ENCODE peak calls at places on chromosomes 16 and 17, in four cellular contexts. One of them, this sample, is unnamed.

GRCh38 chr17:11285946-11286345 is 44.9 kb downstream of the SHISA6 start:
- DNase-seq in adrenal gland: no peak
- DNase-seq in PC-9: no peak
- DNase-seq in dorsolateral prefrontal cortex: no peak
- DNase-seq in this sample: no peak

GRCh38 chr17:6948562-6948961 is 47.3 kb upstream of the ALOX12 start:
- DNase-seq in adrenal gland: no peak
- DNase-seq in dorsolateral prefrontal cortex: no peak
- DNase-seq in PC-9: no peak
- DNase-seq in this sample: no peak

GRCh38 chr17:42118545-42118944 is 2.6 kb downstream of the KAT2A start:
- DNase-seq in dorsolateral prefrontal cortex: no peak
- DNase-seq in PC-9: no peak
- DNase-seq in adrenal gland: no peak
- DNase-seq in this sample: peak

GRCh38 chr17:68601565-68602266 is 549 bp upstream of the FAM20A start:
- DNase-seq in adrenal gland: no peak
- DNase-seq in PC-9: no peak
- DNase-seq in dorsolateral prefrontal cortex: no peak
- DNase-seq in this sample: no peak

GRCh38 chr17:3740611-3741073 is 16.9 kb downstream of the HASPIN start:
- DNase-seq in adrenal gland: no peak
- DNase-seq in dorsolateral prefrontal cortex: no peak
- DNase-seq in PC-9: no peak
- DNase-seq in this sample: no peak

GRCh38 chr17:34930283-34930682 is 31.0 kb downstream of the CCT6B start:
- DNase-seq in dorsolateral prefrontal cortex: no peak
- DNase-seq in PC-9: no peak
- DNase-seq in adrenal gland: no peak
- DNase-seq in this sample: no peak

GRCh38 chr17:7237761-7238417 is 1.4 kb downstream of the PHF23 start:
- DNase-seq in dorsolateral prefrontal cortex: peak
- DNase-seq in adrenal gland: peak
- DNase-seq in PC-9: no peak
- DNase-seq in this sample: peak

GRCh38 chr16:82061861-82062525 is 26.9 kb downstream of the HSD17B2 start:
- DNase-seq in PC-9: no peak
- DNase-seq in dorsolateral prefrontal cortex: no peak
- DNase-seq in adrenal gland: no peak
- DNase-seq in this sample: peak

GRCh38 chr16:67086829-67087228 is 22.9 kb upstream of the PHAF1 start:
- DNase-seq in adrenal gland: no peak
- DNase-seq in dorsolateral prefrontal cortex: no peak
- DNase-seq in PC-9: no peak
- DNase-seq in this sample: no peak

GRCh38 chr16:27398894-27399853 is 2.8 kb upstream of the IL21R start:
- DNase-seq in dorsolateral prefrontal cortex: no peak
- DNase-seq in adrenal gland: no peak
- DNase-seq in PC-9: no peak
- DNase-seq in this sample: no peak

GRCh38 chr17:3754458-3755334 is 31.0 kb downstream of the HASPIN start:
- DNase-seq in adrenal gland: no peak
- DNase-seq in dorsolateral prefrontal cortex: no peak
- DNase-seq in PC-9: peak
- DNase-seq in this sample: peak

GRCh38 chr17:37310940-37311339 is 64.8 kb upstream of the C17orf78 start:
- DNase-seq in PC-9: no peak
- DNase-seq in dorsolateral prefrontal cortex: no peak
- DNase-seq in adrenal gland: no peak
- DNase-seq in this sample: no peak

GRCh38 chr16:68297908-68298307 is 12.8 kb downstream of the SLC7A6OS start:
- DNase-seq in adrenal gland: peak
- DNase-seq in dorsolateral prefrontal cortex: no peak
- DNase-seq in PC-9: no peak
- DNase-seq in this sample: peak

GRCh38 chr16:83338941-83339340 is 468.8 kb upstream of the HSBP1 start:
- DNase-seq in PC-9: no peak
- DNase-seq in adrenal gland: no peak
- DNase-seq in dorsolateral prefrontal cortex: no peak
- DNase-seq in this sample: no peak

GRCh38 chr17:76709077-76709950 is 1.5 kb downstream of the MXRA7 start:
- DNase-seq in dorsolateral prefrontal cortex: peak
- DNase-seq in adrenal gland: peak
- DNase-seq in PC-9: no peak
- DNase-seq in this sample: no peak

GRCh38 chr17:76706817-76707216 is 3.9 kb downstream of the MXRA7 start:
- DNase-seq in dorsolateral prefrontal cortex: no peak
- DNase-seq in adrenal gland: no peak
- DNase-seq in PC-9: no peak
- DNase-seq in this sample: no peak

GRCh38 chr17:76710863-76711611 is at the start of gene MXRA7:
- DNase-seq in dorsolateral prefrontal cortex: no peak
- DNase-seq in adrenal gland: peak
- DNase-seq in PC-9: no peak
- DNase-seq in this sample: peak

GRCh38 chr17:76704799-76705198 is 6.0 kb downstream of the MXRA7 start:
- DNase-seq in adrenal gland: no peak
- DNase-seq in PC-9: no peak
- DNase-seq in dorsolateral prefrontal cortex: no peak
- DNase-seq in this sample: no peak

DNA sequence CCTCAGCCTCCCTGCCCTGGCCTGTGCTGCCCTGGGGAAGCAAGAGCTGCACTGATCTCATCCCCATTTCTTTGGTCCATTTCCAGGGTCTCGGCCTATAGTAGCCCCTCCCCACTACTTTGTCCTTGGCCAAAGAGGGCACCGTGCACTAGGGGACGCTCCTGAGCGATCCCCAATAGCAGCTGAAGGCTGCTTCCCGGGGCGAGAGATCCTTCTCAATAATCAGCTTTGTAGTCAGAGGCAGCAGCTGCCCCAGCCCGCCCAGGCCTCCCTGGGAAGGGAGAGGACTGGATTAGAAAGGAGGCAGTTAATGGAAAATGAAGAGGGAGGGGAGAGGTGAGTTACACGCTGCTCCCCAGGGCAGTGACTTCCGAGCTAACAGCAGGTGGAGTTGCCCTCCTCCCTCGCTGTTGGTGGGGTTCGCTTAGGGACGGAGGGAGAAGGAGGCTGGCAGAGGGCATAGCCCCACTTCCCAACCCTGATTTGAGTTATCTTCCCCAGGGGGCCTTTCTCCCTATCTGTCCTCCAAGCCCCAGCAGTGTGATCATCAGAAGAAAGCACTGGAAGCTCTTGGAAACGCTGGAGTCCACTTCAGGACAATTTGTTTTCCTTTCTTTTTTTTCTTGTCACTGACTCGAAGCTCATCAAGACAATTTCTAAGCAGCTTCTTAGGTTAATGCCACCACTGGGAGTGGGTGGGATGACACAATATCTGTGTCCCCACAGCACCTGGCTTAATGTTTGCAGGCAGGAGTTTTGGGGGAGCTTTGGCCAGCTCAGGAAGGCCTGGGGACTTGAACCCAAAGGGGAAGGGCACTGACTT is 2.6 kb downstream of the MXRA7 start:
- DNase-seq in adrenal gland: peak
- DNase-seq in dorsolateral prefrontal cortex: peak
- DNase-seq in PC-9: no peak
- DNase-seq in this sample: no peak
- TF ChIP-seq CTCF in adrenal gland: peak
- TF ChIP-seq CTCF in dorsolateral prefrontal cortex: peak
- TF ChIP-seq CTCF in PC-9: no peak
- TF ChIP-seq CTCF in this sample: no peak

GRCh38 chr17:71885662-71886061 is 235.2 kb upstream of the SOX9 start:
- DNase-seq in adrenal gland: no peak
- DNase-seq in dorsolateral prefrontal cortex: no peak
- DNase-seq in PC-9: no peak
- DNase-seq in this sample: no peak
- TF ChIP-seq CTCF in adrenal gland: no peak
- TF ChIP-seq CTCF in dorsolateral prefrontal cortex: no peak
- TF ChIP-seq CTCF in PC-9: no peak
- TF ChIP-seq CTCF in this sample: no peak

GRCh38 chr17:75268931-75269330 is 2.1 kb downstream of the MIF4GD start:
- DNase-seq in dorsolateral prefrontal cortex: no peak
- DNase-seq in PC-9: no peak
- DNase-seq in adrenal gland: no peak
- DNase-seq in this sample: no peak

GRCh38 chr17:75271955-75272847 is 1.2 kb upstream of the MIF4GD start:
- DNase-seq in PC-9: no peak
- DNase-seq in adrenal gland: peak
- DNase-seq in dorsolateral prefrontal cortex: peak
- DNase-seq in this sample: no peak

GRCh38 chr17:75270966-75271232 is at the start of gene MIF4GD:
- DNase-seq in adrenal gland: no peak
- DNase-seq in dorsolateral prefrontal cortex: no peak
- DNase-seq in PC-9: no peak
- DNase-seq in this sample: no peak

GRCh38 chr17:75271233-75271954 is 363 bp upstream of the MIF4GD start:
- DNase-seq in adrenal gland: peak
- DNase-seq in dorsolateral prefrontal cortex: peak
- DNase-seq in PC-9: no peak
- DNase-seq in this sample: peak

GRCh38 chr17:75270218-75270965 is 639 bp downstream of the MIF4GD start:
- DNase-seq in dorsolateral prefrontal cortex: no peak
- DNase-seq in PC-9: peak
- DNase-seq in adrenal gland: peak
- DNase-seq in this sample: peak
- TF ChIP-seq CTCF in dorsolateral prefrontal cortex: no peak
- TF ChIP-seq CTCF in PC-9: peak
- TF ChIP-seq CTCF in adrenal gland: peak
- TF ChIP-seq CTCF in this sample: peak

GRCh38 chr17:47732399-47733046 is 513 bp upstream of the TBX21 start:
- DNase-seq in dorsolateral prefrontal cortex: peak
- DNase-seq in adrenal gland: no peak
- DNase-seq in PC-9: no peak
- DNase-seq in this sample: no peak

GRCh38 chr17:47733414-47734288 is 615 bp downstream of the TBX21 start:
- DNase-seq in dorsolateral prefrontal cortex: no peak
- DNase-seq in adrenal gland: no peak
- DNase-seq in PC-9: no peak
- DNase-seq in this sample: no peak

GRCh38 chr17:47731396-47731795 is 1.6 kb upstream of the TBX21 start:
- DNase-seq in dorsolateral prefrontal cortex: no peak
- DNase-seq in adrenal gland: no peak
- DNase-seq in PC-9: no peak
- DNase-seq in this sample: no peak

GRCh38 chr17:47735139-47735464 is 2.1 kb downstream of the TBX21 start:
- DNase-seq in dorsolateral prefrontal cortex: no peak
- DNase-seq in adrenal gland: no peak
- DNase-seq in PC-9: no peak
- DNase-seq in this sample: no peak

DNA sequence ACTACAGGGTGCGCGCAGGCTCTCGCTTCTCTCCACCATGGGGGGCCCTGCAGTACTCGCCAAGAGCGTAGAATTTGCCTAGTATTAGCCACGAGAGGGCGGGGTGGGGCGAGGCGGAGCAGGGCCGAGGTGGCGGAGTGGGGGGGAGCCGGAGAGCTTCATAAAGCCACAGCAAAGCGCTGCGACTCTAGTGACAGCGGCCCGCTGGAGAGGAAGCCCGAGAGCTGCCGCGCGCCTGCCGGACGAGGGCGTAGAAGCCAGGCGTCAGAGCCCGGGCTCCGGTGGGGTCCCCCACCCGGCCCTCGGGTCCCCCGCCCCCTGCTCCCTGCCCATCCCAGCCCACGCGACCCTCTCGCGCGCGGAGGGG is at the start of gene TBX21:
- DNase-seq in adrenal gland: peak
- DNase-seq in dorsolateral prefrontal cortex: no peak
- DNase-seq in PC-9: peak
- DNase-seq in this sample: peak
- TF ChIP-seq CTCF in adrenal gland: no peak
- TF ChIP-seq CTCF in dorsolateral prefrontal cortex: no peak
- TF ChIP-seq CTCF in PC-9: peak
- TF ChIP-seq CTCF in this sample: no peak

GRCh38 chr16:586645-587590 is 2.9 kb upstream of the RAB40C start:
- DNase-seq in adrenal gland: peak
- DNase-seq in PC-9: no peak
- DNase-seq in dorsolateral prefrontal cortex: no peak
- DNase-seq in this sample: no peak

GRCh38 chr16:583470-583814 is 6.4 kb upstream of the RAB40C start:
- DNase-seq in adrenal gland: no peak
- DNase-seq in PC-9: no peak
- DNase-seq in dorsolateral prefrontal cortex: no peak
- DNase-seq in this sample: no peak

GRCh38 chr16:583815-584591 is 5.9 kb upstream of the RAB40C start:
- DNase-seq in PC-9: no peak
- DNase-seq in dorsolateral prefrontal cortex: peak
- DNase-seq in adrenal gland: peak
- DNase-seq in this sample: no peak

GRCh38 chr16:586047-586644 is 3.7 kb upstream of the RAB40C start:
- DNase-seq in dorsolateral prefrontal cortex: no peak
- DNase-seq in adrenal gland: no peak
- DNase-seq in PC-9: no peak
- DNase-seq in this sample: no peak

DNA sequence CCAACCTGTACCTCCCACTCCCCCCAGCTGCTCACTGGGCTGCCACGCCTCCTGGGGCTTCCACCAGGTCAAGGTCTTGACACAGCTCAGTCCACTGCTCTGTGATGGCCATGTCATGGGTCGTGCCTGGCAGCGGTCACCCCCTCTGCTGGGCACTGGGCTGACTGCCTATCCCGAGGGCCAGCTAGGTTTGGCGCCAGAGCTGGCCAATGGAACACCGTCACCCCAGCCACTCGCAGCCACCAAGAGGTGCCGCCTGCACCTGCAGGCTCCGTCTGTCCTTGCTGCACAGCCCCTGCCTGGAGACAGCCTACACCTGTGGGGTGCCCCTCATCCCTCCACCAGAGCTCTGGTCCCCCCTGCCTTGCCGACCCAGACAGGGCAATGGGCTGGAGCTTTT is 4.5 kb upstream of the RAB40C start:
- DNase-seq in PC-9: no peak
- DNase-seq in adrenal gland: peak
- DNase-seq in dorsolateral prefrontal cortex: no peak
- DNase-seq in this sample: peak
- TF ChIP-seq CTCF in PC-9: peak
- TF ChIP-seq CTCF in adrenal gland: peak
- TF ChIP-seq CTCF in dorsolateral prefrontal cortex: no peak
- TF ChIP-seq CTCF in this sample: peak

GRCh38 chr17:40561871-40562611 is 3.2 kb downstream of the CCR7 start:
- DNase-seq in dorsolateral prefrontal cortex: no peak
- DNase-seq in adrenal gland: no peak
- DNase-seq in PC-9: no peak
- DNase-seq in this sample: peak
- TF ChIP-seq CTCF in dorsolateral prefrontal cortex: no peak
- TF ChIP-seq CTCF in adrenal gland: no peak
- TF ChIP-seq CTCF in PC-9: no peak
- TF ChIP-seq CTCF in this sample: no peak

GRCh38 chr17:1713160-1713877 is 3.1 kb upstream of the TLCD2 start:
- DNase-seq in adrenal gland: peak
- DNase-seq in PC-9: no peak
- DNase-seq in dorsolateral prefrontal cortex: no peak
- DNase-seq in this sample: no peak
- TF ChIP-seq CTCF in adrenal gland: no peak
- TF ChIP-seq CTCF in PC-9: no peak
- TF ChIP-seq CTCF in dorsolateral prefrontal cortex: no peak
- TF ChIP-seq CTCF in this sample: no peak

GRCh38 chr16:84988328-84989080 is 22.8 kb downstream of the ZDHHC7 start:
- DNase-seq in adrenal gland: no peak
- DNase-seq in dorsolateral prefrontal cortex: no peak
- DNase-seq in PC-9: no peak
- DNase-seq in this sample: no peak
- TF ChIP-seq CTCF in adrenal gland: no peak
- TF ChIP-seq CTCF in dorsolateral prefrontal cortex: no peak
- TF ChIP-seq CTCF in PC-9: no peak
- TF ChIP-seq CTCF in this sample: no peak

GRCh38 chr16:56643080-56643778 is 4.8 kb downstream of the MT1A start:
- DNase-seq in PC-9: peak
- DNase-seq in adrenal gland: peak
- DNase-seq in dorsolateral prefrontal cortex: no peak
- DNase-seq in this sample: peak
- TF ChIP-seq CTCF in PC-9: peak
- TF ChIP-seq CTCF in adrenal gland: no peak
- TF ChIP-seq CTCF in dorsolateral prefrontal cortex: no peak
- TF ChIP-seq CTCF in this sample: peak

This sample was measured in Calu3.